ENCODE peak calls at places on chromosomes 13 and 19, in five cellular contexts. V, I, H, U and N are unnamed samples.

GRCh38 chr19:47229674-47230121 is 1.3 kb downstream of the BBC3 start:
- DNase-seq in V (no peak), I (peak), H (peak), U (no peak), N (no peak)

GRCh38 chr13:25420161-25420560 is 48.4 kb downstream of the ATP8A2 start:
- DNase-seq in V (no peak), I (no peak), H (no peak), U (no peak), N (no peak)

GRCh38 chr13:113430378-113431110 is 22.7 kb downstream of the ADPRHL1 start:
- DNase-seq in V (no peak), I (no peak), H (no peak), U (no peak), N (no peak)

GRCh38 chr19:7255631-7256030 is 38.6 kb downstream of the INSR start:
- DNase-seq in V (no peak), I (no peak), H (no peak), U (no peak), N (no peak)

GRCh38 chr13:46982856-46983582 is 86.2 kb upstream of the HTR2A start:
- DNase-seq in V (no peak), I (peak), H (no peak), U (no peak), N (no peak)

GRCh38 chr13:37627428-37627827 is 28.9 kb upstream of the POSTN start:
- DNase-seq in V (no peak), I (no peak), H (no peak), U (no peak), N (no peak)

GRCh38 chr13:67048793-67049150 is 181.4 kb downstream of the PCDH9 start:
- DNase-seq in V (no peak), I (no peak), H (peak), U (no peak), N (no peak)

GRCh38 chr13:41944229-41944628 is 16.7 kb downstream of the VWA8 start:
- DNase-seq in V (no peak), I (no peak), H (peak), U (no peak), N (no peak)

GRCh38 chr19:1131718-1132552 is 28.1 kb downstream of the GPX4 start:
- DNase-seq in V (peak), I (peak), H (peak), U (peak), N (peak)

GRCh38 chr13:31334547-31334946 is 134.8 kb downstream of the B3GLCT start:
- DNase-seq in V (no peak), I (no peak), H (no peak), U (no peak), N (no peak)

GRCh38 chr19:7866399-7867091 is 7.6 kb downstream of the PRR36 start:
- DNase-seq in V (no peak), I (no peak), H (no peak), U (no peak), N (no peak)

GRCh38 chr19:45156231-45156630 is 4.6 kb downstream of the NKPD1 start:
- DNase-seq in V (no peak), I (no peak), H (no peak), U (no peak), N (no peak)

GRCh38 chr13:44449999-44450821 is 76.6 kb downstream of the SERP2 start:
- DNase-seq in V (no peak), I (no peak), H (no peak), U (no peak), N (no peak)